ENCODE peak calls at places on chromosomes 16 and 17, in nine cellular contexts. One of them, this sample, is unnamed.

GRCh38 chr16:66364117-66364958 is 2.2 kb upstream of the CDH5 start:
- DNase-seq in non-pigmented ciliary epithelial cell: no peak
- DNase-seq in AG08395: peak
- DNase-seq in effector CD4-positive, alpha-beta T cell: no peak
- DNase-seq in GM04503: no peak
- DNase-seq in activated CD4-positive, alpha-beta T cell treated with anti-CD3 and anti-CD28 coated beads, Interleukin-2, amount 50 U/mL, for 24 hours: no peak
- DNase-seq in Kasumi-1: no peak
- DNase-seq in HTR-8/SVneo: no peak
- DNase-seq in cardiac fibroblast: peak
- DNase-seq in this sample: peak

GRCh38 chr17:9900744-9901143 is 4.3 kb downstream of the RCVRN start:
- DNase-seq in effector CD4-positive, alpha-beta T cell: no peak
- DNase-seq in AG08395: peak
- DNase-seq in cardiac fibroblast: no peak
- DNase-seq in Kasumi-1: no peak
- DNase-seq in activated CD4-positive, alpha-beta T cell treated with anti-CD3 and anti-CD28 coated beads, Interleukin-2, amount 50 U/mL, for 24 hours: no peak
- DNase-seq in non-pigmented ciliary epithelial cell: no peak
- DNase-seq in HTR-8/SVneo: peak
- DNase-seq in GM04503: peak
- DNase-seq in this sample: no peak

GRCh38 chr16:65235339-65236177 is 113.7 kb upstream of the CDH11 start:
- DNase-seq in non-pigmented ciliary epithelial cell: no peak
- DNase-seq in Kasumi-1: no peak
- DNase-seq in activated CD4-positive, alpha-beta T cell treated with anti-CD3 and anti-CD28 coated beads, Interleukin-2, amount 50 U/mL, for 24 hours: no peak
- DNase-seq in AG08395: no peak
- DNase-seq in cardiac fibroblast: no peak
- DNase-seq in effector CD4-positive, alpha-beta T cell: no peak
- DNase-seq in HTR-8/SVneo: no peak
- DNase-seq in GM04503: no peak
- DNase-seq in this sample: no peak

GRCh38 chr16:73052441-73053030 is 4.6 kb upstream of the ZFHX3 start:
- DNase-seq in effector CD4-positive, alpha-beta T cell: no peak
- DNase-seq in Kasumi-1: no peak
- DNase-seq in GM04503: no peak
- DNase-seq in HTR-8/SVneo: no peak
- DNase-seq in non-pigmented ciliary epithelial cell: no peak
- DNase-seq in cardiac fibroblast: peak
- DNase-seq in activated CD4-positive, alpha-beta T cell treated with anti-CD3 and anti-CD28 coated beads, Interleukin-2, amount 50 U/mL, for 24 hours: no peak
- DNase-seq in AG08395: no peak
- DNase-seq in this sample: no peak

GRCh38 chr17:66401364-66401763 is 99.0 kb downstream of the PRKCA start:
- DNase-seq in activated CD4-positive, alpha-beta T cell treated with anti-CD3 and anti-CD28 coated beads, Interleukin-2, amount 50 U/mL, for 24 hours: no peak
- DNase-seq in cardiac fibroblast: no peak
- DNase-seq in HTR-8/SVneo: no peak
- DNase-seq in non-pigmented ciliary epithelial cell: no peak
- DNase-seq in Kasumi-1: no peak
- DNase-seq in effector CD4-positive, alpha-beta T cell: no peak
- DNase-seq in AG08395: no peak
- DNase-seq in GM04503: no peak
- DNase-seq in this sample: no peak

GRCh38 chr17:12047977-12048376 is 27.3 kb downstream of the MAP2K4 start:
- DNase-seq in non-pigmented ciliary epithelial cell: no peak
- DNase-seq in effector CD4-positive, alpha-beta T cell: no peak
- DNase-seq in cardiac fibroblast: peak
- DNase-seq in activated CD4-positive, alpha-beta T cell treated with anti-CD3 and anti-CD28 coated beads, Interleukin-2, amount 50 U/mL, for 24 hours: no peak
- DNase-seq in GM04503: no peak
- DNase-seq in Kasumi-1: no peak
- DNase-seq in HTR-8/SVneo: no peak
- DNase-seq in AG08395: no peak
- DNase-seq in this sample: no peak

GRCh38 chr16:14436410-14436955 is 193.6 kb downstream of the PARN start:
- DNase-seq in cardiac fibroblast: no peak
- DNase-seq in AG08395: no peak
- DNase-seq in GM04503: no peak
- DNase-seq in Kasumi-1: no peak
- DNase-seq in effector CD4-positive, alpha-beta T cell: no peak
- DNase-seq in non-pigmented ciliary epithelial cell: no peak
- DNase-seq in activated CD4-positive, alpha-beta T cell treated with anti-CD3 and anti-CD28 coated beads, Interleukin-2, amount 50 U/mL, for 24 hours: no peak
- DNase-seq in HTR-8/SVneo: no peak
- DNase-seq in this sample: no peak

GRCh38 chr16:1991135-1991551 is 1.4 kb downstream of the SYNGR3 start:
- DNase-seq in non-pigmented ciliary epithelial cell: no peak
- DNase-seq in HTR-8/SVneo: no peak
- DNase-seq in effector CD4-positive, alpha-beta T cell: peak
- DNase-seq in Kasumi-1: no peak
- DNase-seq in cardiac fibroblast: no peak
- DNase-seq in GM04503: no peak
- DNase-seq in AG08395: no peak
- DNase-seq in activated CD4-positive, alpha-beta T cell treated with anti-CD3 and anti-CD28 coated beads, Interleukin-2, amount 50 U/mL, for 24 hours: no peak
- DNase-seq in this sample: no peak

GRCh38 chr16:88703486-88704309 is 2.5 kb downstream of the RNF166 start:
- DNase-seq in cardiac fibroblast: no peak
- DNase-seq in HTR-8/SVneo: no peak
- DNase-seq in non-pigmented ciliary epithelial cell: no peak
- DNase-seq in Kasumi-1: peak
- DNase-seq in activated CD4-positive, alpha-beta T cell treated with anti-CD3 and anti-CD28 coated beads, Interleukin-2, amount 50 U/mL, for 24 hours: peak
- DNase-seq in AG08395: no peak
- DNase-seq in effector CD4-positive, alpha-beta T cell: peak
- DNase-seq in GM04503: no peak
- DNase-seq in this sample: no peak

GRCh38 chr17:80045703-80046102 is 9.3 kb downstream of the CCDC40 start:
- DNase-seq in effector CD4-positive, alpha-beta T cell: no peak
- DNase-seq in GM04503: no peak
- DNase-seq in cardiac fibroblast: no peak
- DNase-seq in Kasumi-1: no peak
- DNase-seq in activated CD4-positive, alpha-beta T cell treated with anti-CD3 and anti-CD28 coated beads, Interleukin-2, amount 50 U/mL, for 24 hours: no peak
- DNase-seq in AG08395: no peak
- DNase-seq in HTR-8/SVneo: no peak
- DNase-seq in non-pigmented ciliary epithelial cell: no peak
- DNase-seq in this sample: no peak

GRCh38 chr16:89122322-89122831 is 28.7 kb downstream of the ACSF3 start:
- DNase-seq in Kasumi-1: no peak
- DNase-seq in effector CD4-positive, alpha-beta T cell: peak
- DNase-seq in activated CD4-positive, alpha-beta T cell treated with anti-CD3 and anti-CD28 coated beads, Interleukin-2, amount 50 U/mL, for 24 hours: peak
- DNase-seq in GM04503: no peak
- DNase-seq in AG08395: no peak
- DNase-seq in HTR-8/SVneo: no peak
- DNase-seq in non-pigmented ciliary epithelial cell: no peak
- DNase-seq in cardiac fibroblast: no peak
- DNase-seq in this sample: peak

GRCh38 chr17:39688475-39688835 is 598 bp upstream of the PGAP3 start:
- DNase-seq in activated CD4-positive, alpha-beta T cell treated with anti-CD3 and anti-CD28 coated beads, Interleukin-2, amount 50 U/mL, for 24 hours: no peak
- DNase-seq in non-pigmented ciliary epithelial cell: no peak
- DNase-seq in Kasumi-1: no peak
- DNase-seq in cardiac fibroblast: peak
- DNase-seq in AG08395: no peak
- DNase-seq in GM04503: no peak
- DNase-seq in HTR-8/SVneo: no peak
- DNase-seq in effector CD4-positive, alpha-beta T cell: no peak
- DNase-seq in this sample: no peak

GRCh38 chr17:72717676-72718075 is 374.8 kb downstream of the SLC39A11 start:
- DNase-seq in Kasumi-1: no peak
- DNase-seq in HTR-8/SVneo: no peak
- DNase-seq in AG08395: no peak
- DNase-seq in cardiac fibroblast: no peak
- DNase-seq in GM04503: no peak
- DNase-seq in activated CD4-positive, alpha-beta T cell treated with anti-CD3 and anti-CD28 coated beads, Interleukin-2, amount 50 U/mL, for 24 hours: no peak
- DNase-seq in effector CD4-positive, alpha-beta T cell: no peak
- DNase-seq in non-pigmented ciliary epithelial cell: no peak
- DNase-seq in this sample: no peak

GRCh38 chr16:88552815-88553214 is 17.4 kb upstream of the ZC3H18 start:
- DNase-seq in AG08395: no peak
- DNase-seq in Kasumi-1: no peak
- DNase-seq in non-pigmented ciliary epithelial cell: no peak
- DNase-seq in effector CD4-positive, alpha-beta T cell: no peak
- DNase-seq in cardiac fibroblast: no peak
- DNase-seq in GM04503: no peak
- DNase-seq in HTR-8/SVneo: no peak
- DNase-seq in activated CD4-positive, alpha-beta T cell treated with anti-CD3 and anti-CD28 coated beads, Interleukin-2, amount 50 U/mL, for 24 hours: no peak
- DNase-seq in this sample: no peak

GRCh38 chr16:56382901-56383355 is 42.4 kb downstream of the AMFR start:
- DNase-seq in activated CD4-positive, alpha-beta T cell treated with anti-CD3 and anti-CD28 coated beads, Interleukin-2, amount 50 U/mL, for 24 hours: no peak
- DNase-seq in HTR-8/SVneo: peak
- DNase-seq in Kasumi-1: no peak
- DNase-seq in cardiac fibroblast: no peak
- DNase-seq in GM04503: no peak
- DNase-seq in AG08395: peak
- DNase-seq in non-pigmented ciliary epithelial cell: no peak
- DNase-seq in effector CD4-positive, alpha-beta T cell: no peak
- DNase-seq in this sample: no peak

GRCh38 chr16:66409156-66409555 is 17.9 kb upstream of the BEAN1 start:
- DNase-seq in GM04503: no peak
- DNase-seq in non-pigmented ciliary epithelial cell: peak
- DNase-seq in Kasumi-1: no peak
- DNase-seq in activated CD4-positive, alpha-beta T cell treated with anti-CD3 and anti-CD28 coated beads, Interleukin-2, amount 50 U/mL, for 24 hours: no peak
- DNase-seq in cardiac fibroblast: peak
- DNase-seq in AG08395: no peak
- DNase-seq in effector CD4-positive, alpha-beta T cell: no peak
- DNase-seq in HTR-8/SVneo: peak
- DNase-seq in this sample: no peak

GRCh38 chr17:77382966-77383612 is 242.3 kb downstream of the SEC14L1 start:
- DNase-seq in Kasumi-1: no peak
- DNase-seq in HTR-8/SVneo: no peak
- DNase-seq in AG08395: peak
- DNase-seq in effector CD4-positive, alpha-beta T cell: no peak
- DNase-seq in cardiac fibroblast: peak
- DNase-seq in GM04503: no peak
- DNase-seq in non-pigmented ciliary epithelial cell: no peak
- DNase-seq in activated CD4-positive, alpha-beta T cell treated with anti-CD3 and anti-CD28 coated beads, Interleukin-2, amount 50 U/mL, for 24 hours: no peak
- DNase-seq in this sample: peak

GRCh38 chr16:31713945-31714898 is 159.4 kb upstream of the ZNF267 start:
- DNase-seq in cardiac fibroblast: peak
- DNase-seq in AG08395: no peak
- DNase-seq in Kasumi-1: peak
- DNase-seq in HTR-8/SVneo: no peak
- DNase-seq in non-pigmented ciliary epithelial cell: no peak
- DNase-seq in activated CD4-positive, alpha-beta T cell treated with anti-CD3 and anti-CD28 coated beads, Interleukin-2, amount 50 U/mL, for 24 hours: no peak
- DNase-seq in GM04503: no peak
- DNase-seq in effector CD4-positive, alpha-beta T cell: no peak
- DNase-seq in this sample: no peak